ENCODE peak calls at places on chromosomes 1 and 21, in ten cellular contexts. Z is kidney tubule cell; C is kidney epithelial cell; E is SW 1271; U is lung microvascular endothelial cell; R is stimulated activated naive CD4-positive, alpha-beta T cell; M is heart left ventricle; K is HS-5; F is sigmoid colon; Q is A172. G is an unnamed sample.

GRCh38 chr1:214514032-214514818 is 37.2 kb downstream of the PTPN14 start:
- DNase-seq in Z (no peak), C (no peak), E (no peak), U (peak; percentile 75), R (no peak), M (no peak), K (no peak), F (no peak), Q (peak; percentile 75), G (no peak)

GRCh38 chr1:96587222-96587621 is 134.4 kb upstream of the PTBP2 start:
- DNase-seq in Z (no peak), C (no peak), E (no peak), U (no peak), R (no peak), M (no peak), K (no peak), F (no peak), Q (no peak), G (no peak)

GRCh38 chr1:45566722-45567121 is 16.1 kb downstream of the AKR1A1 start:
- DNase-seq in Z (no peak), C (no peak), E (no peak), U (peak; percentile 46), R (no peak), M (peak; percentile 62), K (no peak), F (peak; percentile 84), Q (no peak), G (no peak)

GRCh38 chr1:205286335-205286950 is 35.1 kb downstream of the NUAK2 start:
- DNase-seq in Z (peak; percentile 51), C (no peak), E (no peak), U (no peak), R (peak; percentile 28), M (no peak), K (no peak), F (no peak), Q (peak; percentile 74), G (no peak)

GRCh38 chr1:244318512-244318911 is 133.2 kb downstream of the ADSS2 start:
- DNase-seq in Z (no peak), C (no peak), E (no peak), U (no peak), R (no peak), M (no peak), K (no peak), F (no peak), Q (no peak), G (no peak)

GRCh38 chr1:186854102-186854501 is 25.4 kb downstream of the PLA2G4A start:
- DNase-seq in Z (no peak), C (no peak), E (no peak), U (peak; percentile 33), R (no peak), M (no peak), K (no peak), F (no peak), Q (no peak), G (no peak)

GRCh38 chr1:204830671-204831585 is 39.7 kb upstream of the NFASC start:
- DNase-seq in Z (no peak), C (no peak), E (no peak), U (no peak), R (no peak), M (no peak), K (no peak), F (no peak), Q (no peak), G (no peak)

GRCh38 chr1:45659222-45659621 is 27.1 kb downstream of the GPBP1L1 start:
- DNase-seq in Z (no peak), C (no peak), E (no peak), U (no peak), R (no peak), M (no peak), K (no peak), F (no peak), Q (no peak), G (no peak)

GRCh38 chr21:32921632-32922230 is 104.0 kb upstream of the OLIG2 start:
- DNase-seq in Z (peak; percentile 17), C (no peak), E (no peak), U (peak; percentile 23), R (peak; percentile 2), M (no peak), K (no peak), F (no peak), Q (no peak), G (no peak)

GRCh38 chr1:213994888-213995287 is 7.1 kb downstream of the PROX1 start:
- DNase-seq in Z (no peak), C (no peak), E (no peak), U (no peak), R (no peak), M (no peak), K (no peak), F (no peak), Q (no peak), G (no peak)

GRCh38 chr21:45573452-45574035 is 31.3 kb upstream of the SLC19A1 start:
- DNase-seq in Z (no peak), C (no peak), E (no peak), U (no peak), R (no peak), M (no peak), K (no peak), F (peak; percentile 47), Q (no peak), G (no peak)

GRCh38 chr21:36344931-36345330 is 24.9 kb downstream of the MORC3 start:
- DNase-seq in Z (no peak), C (no peak), E (no peak), U (no peak), R (no peak), M (no peak), K (no peak), F (no peak), Q (no peak), G (no peak)

GRCh38 chr1:181353526-181353925 is 129.8 kb upstream of the CACNA1E start:
- DNase-seq in Z (peak; percentile 97), C (peak; percentile 35), E (no peak), U (no peak), R (no peak), M (no peak), K (no peak), F (no peak), Q (no peak), G (no peak)

GRCh38 chr1:67724928-67725560 is 40.0 kb downstream of the GADD45A start:
- DNase-seq in Z (peak; percentile 94), C (peak; percentile 83), E (no peak), U (peak; percentile 98), R (no peak), M (peak; percentile 84), K (no peak), F (no peak), Q (peak; percentile 94), G (no peak)

GRCh38 chr1:237318748-237319147 is 276.8 kb downstream of the RYR2 start:
- DNase-seq in Z (no peak), C (no peak), E (no peak), U (no peak), R (no peak), M (no peak), K (no peak), F (no peak), Q (no peak), G (no peak)

GRCh38 chr1:22696610-22697009 is 14.0 kb upstream of the EPHB2 start:
- DNase-seq in Z (no peak), C (no peak), E (no peak), U (no peak), R (no peak), M (no peak), K (no peak), F (no peak), Q (no peak), G (no peak)

GRCh38 chr1:903721-904270 is 19.9 kb upstream of the SAMD11 start:
- DNase-seq in Z (no peak), C (no peak), E (no peak), U (peak; percentile 0), R (no peak), M (no peak), K (no peak), F (peak; percentile 62), Q (no peak), G (no peak)

GRCh38 chr21:42568834-42569731 is 55.4 kb downstream of the SLC37A1 start:
- DNase-seq in Z (no peak), C (no peak), E (no peak), U (no peak), R (no peak), M (no peak), K (no peak), F (peak; percentile 46), Q (no peak), G (no peak)